ENCODE peak calls at places on chromosomes 6 and 20, in four cellular contexts. S is HCT116, M is H1, A is GM12878. F is an unnamed sample.

GRCh38 chr6:111738156-111738555 is 132.5 kb upstream of the TRAF3IP2 start:
- DNase-seq in S (no peak), A (no peak), M (no peak), F (no peak)

GRCh38 chr6:117481278-117481925 is 1.1 kb upstream of the DCBLD1 start:
- DNase-seq in M (no peak), S (no peak), A (no peak), F (peak; percentile 15)

GRCh38 chr6:93139408-93140081 is 279.8 kb downstream of the EPHA7 start:
- DNase-seq in M (no peak), A (no peak), S (no peak), F (no peak)

GRCh38 chr6:127069659-127070279 is 48.7 kb upstream of the RSPO3 start:
- DNase-seq in S (peak; percentile 36), A (no peak), M (no peak), F (peak; percentile 6)

GRCh38 chr6:143676437-143677045 is 1.2 kb upstream of the PHACTR2 start:
- DNase-seq in S (no peak), M (no peak), A (no peak), F (no peak)

GRCh38 chr20:25046736-25047666 is 10.9 kb downstream of the ACSS1 start:
- DNase-seq in S (no peak), M (no peak), A (no peak), F (no peak)

GRCh38 chr6:11009353-11009752 is 34.8 kb downstream of the ELOVL2 start:
- DNase-seq in M (no peak), S (peak; percentile 34), A (no peak), F (no peak)

GRCh38 chr6:151675746-151676459 is 131.6 kb upstream of the ESR1 start:
- DNase-seq in A (peak; percentile 11), M (peak; percentile 47), S (peak; percentile 57), F (peak; percentile 67)

GRCh38 chr6:50819527-50819905 is 845 bp downstream of the TFAP2B start:
- DNase-seq in M (no peak), A (no peak), S (no peak), F (no peak)

GRCh38 chr20:43744966-43745733 is 18.3 kb upstream of the GTSF1L start:
- DNase-seq in M (no peak), S (no peak), A (no peak), F (no peak)

GRCh38 chr6:10837692-10837996 is 695 bp downstream of the MAK start:
- DNase-seq in S (no peak), A (no peak), M (no peak), F (peak; percentile 51)

GRCh38 chr20:45450097-45450818 is 19.3 kb upstream of the WFDC2 start:
- DNase-seq in S (peak; percentile 31), A (no peak), M (no peak), F (peak; percentile 57)

GRCh38 chr20:7696311-7696710 is 243.9 kb downstream of the HAO1 start:
- DNase-seq in A (no peak), S (no peak), M (no peak), F (no peak)

GRCh38 chr20:17538517-17539170 is 7.5 kb upstream of the BFSP1 start:
- DNase-seq in A (peak; percentile 21), S (no peak), M (no peak), F (peak; percentile 16)

GRCh38 chr6:79789843-79790242 is 157.5 kb downstream of the ELOVL4 start:
- DNase-seq in A (no peak), S (no peak), M (no peak), F (no peak)

GRCh38 chr6:79821859-79822258 is 125.5 kb downstream of the ELOVL4 start:
- DNase-seq in A (no peak), S (no peak), M (no peak), F (peak; percentile 15)

GRCh38 chr20:38304845-38305447 is 990 bp downstream of the BPI start:
- DNase-seq in S (peak; percentile 4), M (peak; percentile 10), A (no peak), F (peak; percentile 54)

GRCh38 chr20:10619427-10619826 is 54.4 kb downstream of the JAG1 start:
- DNase-seq in A (no peak), M (no peak), S (peak; percentile 46), F (no peak)

GRCh38 chr20:47205577-47206123 is 150.8 kb downstream of the ZMYND8 start:
- DNase-seq in S (peak; percentile 77), A (peak; percentile 31), M (no peak), F (peak; percentile 74)

GRCh38 chr20:48360338-48360698 is 467.5 kb downstream of the PREX1 start:
- DNase-seq in S (no peak), M (no peak), A (peak; percentile 68), F (no peak)

GRCh38 chr6:104625536-104625935 is 234.2 kb downstream of the HACE1 start:
- DNase-seq in S (no peak), M (no peak), A (no peak), F (no peak)

GRCh38 chr6:41584205-41584604 is 38.0 kb downstream of the FOXP4 start:
- DNase-seq in M (no peak), S (no peak), A (no peak), F (no peak)

GRCh38 chr6:157631388-157631787 is 191.7 kb upstream of the SNX9 start:
- DNase-seq in A (no peak), S (no peak), M (no peak), F (no peak)

DNA sequence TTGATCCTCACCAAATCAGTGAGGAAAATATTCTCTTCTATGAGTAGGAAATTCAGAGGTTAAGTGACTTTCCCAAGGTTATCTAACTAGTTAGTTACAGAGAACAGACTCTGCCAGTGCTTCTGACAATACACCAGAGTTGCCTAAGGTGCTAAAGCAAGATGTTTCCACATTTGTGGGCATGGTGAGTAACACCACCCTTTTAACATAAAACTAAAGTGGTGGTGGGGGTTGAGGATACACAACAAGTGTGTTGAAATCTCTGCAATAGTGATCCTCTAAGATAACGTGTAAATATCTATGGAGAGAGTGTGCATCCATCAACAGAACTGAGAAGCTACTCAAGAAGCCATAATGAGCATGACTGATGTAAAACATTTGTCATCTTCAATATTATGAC is 11.7 kb downstream of the VNN2 start:
- DNase-seq in A (no peak), M (no peak), S (no peak), F (no peak)
- TF ChIP-seq SP1 in A (no peak), M (no peak), S (no peak), F (no peak)

DNA sequence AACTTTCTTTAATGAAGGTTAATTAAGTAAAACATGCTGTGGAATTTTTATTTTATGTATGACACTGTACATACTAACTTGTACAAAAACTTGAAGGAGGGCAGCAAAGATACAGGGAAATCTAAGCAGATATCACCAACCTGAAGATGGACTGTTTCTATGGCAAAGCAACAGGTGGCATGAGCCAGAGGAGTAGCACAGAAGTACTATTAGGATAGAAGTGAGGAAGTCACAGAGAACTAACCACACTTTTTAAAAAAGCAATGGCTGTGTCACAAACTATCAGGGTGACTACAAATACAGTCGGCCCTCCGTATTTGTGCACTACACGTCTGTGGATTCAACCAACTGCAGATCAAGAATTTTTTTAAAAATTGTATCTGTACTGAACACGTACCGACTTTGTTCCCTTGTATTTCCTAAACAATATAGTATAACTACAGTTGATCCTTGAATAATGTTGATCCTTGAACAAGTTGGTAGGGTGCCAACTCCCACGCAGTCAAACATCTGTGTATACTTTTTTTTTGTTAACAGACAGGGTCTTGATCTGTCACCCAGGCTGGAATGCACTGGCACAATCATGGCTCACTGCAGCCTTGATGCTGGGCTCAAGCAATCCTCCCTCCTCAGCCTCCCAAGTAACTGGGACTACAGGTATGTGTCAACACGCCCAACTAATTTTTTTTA is 61.0 kb downstream of the NUDT3 start:
- DNase-seq in S (no peak), A (no peak), M (no peak), F (no peak)
- TF ChIP-seq CEBPB in S (no peak), A (no peak), M (no peak), F (no peak)

GRCh38 chr6:153028963-153029362 is 26.5 kb upstream of the MTRF1L start:
- DNase-seq in M (no peak), A (no peak), S (no peak), F (no peak)

GRCh38 chr6:153034139-153034538 is 31.6 kb upstream of the MTRF1L start:
- DNase-seq in M (no peak), A (no peak), S (no peak), F (no peak)

GRCh38 chr6:153031335-153031955 is 28.9 kb upstream of the MTRF1L start:
- DNase-seq in M (no peak), S (no peak), A (no peak), F (no peak)

GRCh38 chr6:153028261-153028660 is 25.8 kb upstream of the MTRF1L start:
- DNase-seq in A (no peak), M (no peak), S (no peak), F (no peak)

GRCh38 chr6:153032255-153032882 is 29.9 kb upstream of the MTRF1L start:
- DNase-seq in A (no peak), S (peak; percentile 27), M (no peak), F (no peak)
- TF ChIP-seq SP1 in A (no peak), S (no peak), M (no peak), F (no peak)

DNA sequence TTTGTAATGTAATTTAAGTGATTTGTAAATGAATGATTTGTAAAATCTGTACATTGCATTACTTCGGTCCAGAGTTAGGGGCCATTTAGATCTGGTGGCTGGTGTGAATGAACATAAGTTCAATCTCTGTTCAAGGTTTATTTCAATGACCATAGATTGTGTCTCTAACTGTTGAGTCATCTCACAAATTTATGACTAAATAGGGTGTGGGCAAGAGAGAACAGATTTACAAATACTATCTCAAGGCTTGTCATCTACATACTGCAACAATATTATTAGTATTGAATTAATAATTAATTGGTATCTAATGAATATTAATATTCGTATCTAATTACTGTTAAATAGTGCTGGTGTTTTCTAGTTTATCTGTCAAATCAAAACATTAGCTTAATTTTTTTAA is 115.3 kb upstream of the EDN1 start:
- DNase-seq in A (no peak), S (no peak), M (no peak), F (no peak)
- TF ChIP-seq CEBPB in A (no peak), S (no peak), M (no peak), F (no peak)

DNA sequence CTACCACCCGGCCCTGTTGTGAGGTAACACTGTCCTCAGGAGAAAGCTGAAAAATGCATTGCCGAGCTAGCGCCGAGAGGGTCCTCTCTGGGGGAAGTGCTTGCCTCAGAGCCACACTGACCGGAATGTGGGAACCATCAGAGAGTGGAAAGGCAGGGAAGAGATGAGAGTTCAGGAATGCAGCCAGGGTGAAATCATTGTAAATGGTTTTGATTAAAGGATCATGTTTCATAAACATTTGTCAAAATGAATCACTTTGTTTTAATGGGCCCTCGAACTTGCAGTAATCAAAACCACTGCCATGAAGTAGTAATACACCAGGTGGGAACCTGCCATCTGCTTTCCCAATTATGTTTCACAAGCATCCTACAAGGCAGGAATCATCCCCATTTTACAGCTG is 16.9 kb upstream of the IL17F start:
- DNase-seq in M (no peak), A (no peak), S (no peak), F (no peak)
- TF ChIP-seq SP1 in M (no peak), A (no peak), S (no peak), F (no peak)

DNA sequence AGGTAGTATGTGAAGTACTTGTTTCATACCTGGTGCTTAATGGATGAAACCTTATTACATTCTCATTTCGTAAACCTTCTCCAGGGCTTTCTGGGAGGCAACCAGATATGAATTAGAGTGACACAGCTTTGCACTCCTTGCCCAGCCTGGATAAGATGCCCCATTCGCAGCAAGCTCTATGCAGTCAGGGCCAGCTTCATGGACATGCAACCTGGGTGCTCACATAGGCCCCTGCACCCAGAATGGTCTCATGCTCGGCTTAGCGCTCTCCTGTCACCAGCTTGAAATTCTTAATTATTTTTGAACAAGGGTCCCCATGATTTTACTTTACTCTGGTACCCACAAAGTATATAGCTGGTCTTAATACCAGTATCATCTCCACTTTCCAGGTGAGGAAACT is 11.3 kb upstream of the PTGIS start:
- DNase-seq in A (no peak), S (no peak), M (no peak), F (no peak)
- TF ChIP-seq CEBPB in A (no peak), S (no peak), M (no peak), F (no peak)